ENCODE peak calls at places on chromosomes 2 and 18, in nine cellular contexts. T is NCI-H2029 treated with DMSO at 0.1 percent for 48 hours; M is GM20000; W is HEK293T; Y is SHP77 treated with DMSO at 0.1 percent for 48 hours; A is activated CD8-positive, alpha-beta memory T cell treated with anti-CD3 and anti-CD28 coated beads, Interleukin-2, amount 50 U/mL, for 4 hours; P is NCI-H82; E is breast epithelium; U is IMR-90. Z is an unnamed sample.

GRCh38 chr2:8633735-8634313 is 48.0 kb upstream of the ID2 start:
- DNase-seq in T (no peak), M (no peak), W (no peak), Y (no peak), A (no peak), P (no peak), E (no peak), U (peak), Z (no peak)

GRCh38 chr18:56085561-56085960 is 497.6 kb upstream of the TCF4 start:
- DNase-seq in T (no peak), M (no peak), W (no peak), Y (no peak), A (no peak), P (no peak), E (no peak), U (peak), Z (no peak)

GRCh38 chr2:44550571-44550970 is 188.8 kb downstream of the CAMKMT start:
- DNase-seq in T (no peak), M (no peak), W (no peak), Y (no peak), A (no peak), P (no peak), E (no peak), U (no peak), Z (no peak)

GRCh38 chr2:172647439-172647838 is 88.2 kb upstream of the RAPGEF4 start:
- DNase-seq in T (no peak), M (no peak), W (no peak), Y (no peak), A (no peak), P (no peak), E (no peak), U (peak), Z (no peak)

GRCh38 chr2:172098287-172098649 is 4.4 kb downstream of the DLX2 start:
- DNase-seq in T (no peak), M (peak), W (no peak), Y (no peak), A (no peak), P (no peak), E (no peak), U (no peak), Z (no peak)

GRCh38 chr2:147382322-147382948 is 462.4 kb upstream of the ACVR2A start:
- DNase-seq in T (peak), M (no peak), W (no peak), Y (peak), A (no peak), P (peak), E (peak), U (no peak), Z (peak)

GRCh38 chr2:240611601-240612210 is 13.6 kb upstream of the GPR35 start:
- DNase-seq in T (no peak), M (no peak), W (no peak), Y (no peak), A (no peak), P (no peak), E (no peak), U (no peak), Z (no peak)

GRCh38 chr2:211453311-211453894 is 897.0 kb downstream of the CPS1 start:
- DNase-seq in T (no peak), M (no peak), W (no peak), Y (no peak), A (no peak), P (peak), E (no peak), U (no peak), Z (no peak)

GRCh38 chr2:212842544-212843185 is 304.1 kb upstream of the ERBB4 start:
- DNase-seq in T (no peak), M (no peak), W (no peak), Y (no peak), A (no peak), P (no peak), E (no peak), U (peak), Z (no peak)

GRCh38 chr2:172735646-172736418 is at the start of gene RAPGEF4:
- DNase-seq in T (no peak), M (peak), W (peak), Y (no peak), A (no peak), P (peak), E (no peak), U (no peak), Z (peak)

GRCh38 chr2:192053921-192054320 is 140.8 kb downstream of the TMEFF2 start:
- DNase-seq in T (no peak), M (no peak), W (no peak), Y (no peak), A (no peak), P (peak), E (no peak), U (no peak), Z (peak)

GRCh38 chr2:98160574-98160973 is 73.6 kb downstream of the VWA3B start:
- DNase-seq in T (no peak), M (no peak), W (no peak), Y (no peak), A (no peak), P (no peak), E (no peak), U (no peak), Z (no peak)

Z was measured in NCI-H2171 treated with DMSO at 0.1 percent for 48 hours.